ENCODE peak calls at places on chromosomes 2 and 18, in six cellular contexts. One of them, this sample, is unnamed.

GRCh38 chr2:145114726-145115125 is 594.8 kb upstream of the ZEB2 start:
- DNase-seq in H1: no peak
- DNase-seq in mesenchymal stem cell: no peak
- DNase-seq in neuronal stem cell: no peak
- DNase-seq in H9: no peak
- DNase-seq in IMR-90: no peak
- DNase-seq in this sample: no peak

GRCh38 chr2:186558512-186559276 is 31.2 kb upstream of the ITGAV start:
- DNase-seq in IMR-90: peak; percentile 46
- DNase-seq in mesenchymal stem cell: peak; percentile 50
- DNase-seq in H1: no peak
- DNase-seq in H9: no peak
- DNase-seq in neuronal stem cell: no peak
- DNase-seq in this sample: no peak

GRCh38 chr2:172999641-173000387 is 75.8 kb upstream of the MAP3K20 start:
- DNase-seq in mesenchymal stem cell: no peak
- DNase-seq in H9: no peak
- DNase-seq in H1: no peak
- DNase-seq in IMR-90: no peak
- DNase-seq in neuronal stem cell: no peak
- DNase-seq in this sample: no peak

GRCh38 chr2:83196225-83196624 is 1262.9 kb downstream of the SUCLG1 start:
- DNase-seq in H1: no peak
- DNase-seq in neuronal stem cell: no peak
- DNase-seq in mesenchymal stem cell: peak; percentile 34
- DNase-seq in H9: no peak
- DNase-seq in IMR-90: peak; percentile 42
- DNase-seq in this sample: peak; percentile 48

GRCh38 chr2:28956415-28956826 is 24.7 kb upstream of the TOGARAM2 start:
- DNase-seq in neuronal stem cell: no peak
- DNase-seq in mesenchymal stem cell: peak; percentile 54
- DNase-seq in IMR-90: no peak
- DNase-seq in H1: peak; percentile 69
- DNase-seq in H9: peak; percentile 89
- DNase-seq in this sample: no peak

GRCh38 chr2:42351864-42352263 is 9.2 kb downstream of the COX7A2L start:
- DNase-seq in neuronal stem cell: no peak
- DNase-seq in H1: peak; percentile 1
- DNase-seq in mesenchymal stem cell: no peak
- DNase-seq in IMR-90: no peak
- DNase-seq in H9: no peak
- DNase-seq in this sample: no peak

GRCh38 chr2:229714080-229714735 is at the start of gene DNER:
- DNase-seq in H1: no peak
- DNase-seq in IMR-90: no peak
- DNase-seq in mesenchymal stem cell: no peak
- DNase-seq in neuronal stem cell: peak; percentile 52
- DNase-seq in H9: peak; percentile 70
- DNase-seq in this sample: no peak

GRCh38 chr2:26988165-26988879 is 17.9 kb downstream of the MAPRE3 start:
- DNase-seq in neuronal stem cell: no peak
- DNase-seq in H1: no peak
- DNase-seq in H9: no peak
- DNase-seq in mesenchymal stem cell: peak; percentile 88
- DNase-seq in IMR-90: peak; percentile 86
- DNase-seq in this sample: no peak

GRCh38 chr18:28837100-28837499 is 660.2 kb upstream of the CDH2 start:
- DNase-seq in H1: no peak
- DNase-seq in neuronal stem cell: no peak
- DNase-seq in IMR-90: no peak
- DNase-seq in mesenchymal stem cell: no peak
- DNase-seq in H9: no peak
- DNase-seq in this sample: no peak

GRCh38 chr18:23494992-23495391 is 8.3 kb upstream of the RMC1 start:
- DNase-seq in H1: no peak
- DNase-seq in H9: no peak
- DNase-seq in neuronal stem cell: no peak
- DNase-seq in mesenchymal stem cell: no peak
- DNase-seq in IMR-90: no peak
- DNase-seq in this sample: no peak

GRCh38 chr2:66507673-66508127 is 72.8 kb downstream of the MEIS1 start:
- DNase-seq in H1: peak; percentile 59
- DNase-seq in neuronal stem cell: peak; percentile 86
- DNase-seq in mesenchymal stem cell: peak; percentile 38
- DNase-seq in IMR-90: no peak
- DNase-seq in H9: peak; percentile 78
- DNase-seq in this sample: no peak

GRCh38 chr18:47100214-47100831 is 50.0 kb downstream of the HDHD2 start:
- DNase-seq in H1: peak; percentile 86
- DNase-seq in H9: peak; percentile 78
- DNase-seq in neuronal stem cell: peak; percentile 46
- DNase-seq in IMR-90: peak; percentile 60
- DNase-seq in mesenchymal stem cell: peak; percentile 52
- DNase-seq in this sample: peak; percentile 86

GRCh38 chr2:161373939-161374338 is 42.2 kb upstream of the TBR1 start:
- DNase-seq in neuronal stem cell: no peak
- DNase-seq in IMR-90: peak; percentile 34
- DNase-seq in H1: no peak
- DNase-seq in H9: no peak
- DNase-seq in mesenchymal stem cell: no peak
- DNase-seq in this sample: peak; percentile 17

GRCh38 chr2:101533611-101534601 is 59.0 kb upstream of the RFX8 start:
- DNase-seq in H9: peak; percentile 59
- DNase-seq in IMR-90: no peak
- DNase-seq in H1: peak; percentile 49
- DNase-seq in mesenchymal stem cell: no peak
- DNase-seq in neuronal stem cell: peak; percentile 6
- DNase-seq in this sample: peak; percentile 12

GRCh38 chr2:233353101-233353768 is 1.1 kb upstream of the DGKD start:
- DNase-seq in neuronal stem cell: no peak
- DNase-seq in H1: no peak
- DNase-seq in H9: no peak
- DNase-seq in IMR-90: no peak
- DNase-seq in mesenchymal stem cell: no peak
- DNase-seq in this sample: no peak

GRCh38 chr2:55887906-55888625 is 35.5 kb downstream of the EFEMP1 start:
- DNase-seq in H9: no peak
- DNase-seq in H1: no peak
- DNase-seq in mesenchymal stem cell: peak; percentile 88
- DNase-seq in neuronal stem cell: no peak
- DNase-seq in IMR-90: peak; percentile 94
- DNase-seq in this sample: peak; percentile 51

GRCh38 chr2:217897816-217898806 is 104.7 kb downstream of the TNS1 start:
- DNase-seq in mesenchymal stem cell: no peak
- DNase-seq in neuronal stem cell: no peak
- DNase-seq in H1: no peak
- DNase-seq in H9: no peak
- DNase-seq in IMR-90: no peak
- DNase-seq in this sample: no peak

GRCh38 chr2:70647873-70648481 is 94.4 kb upstream of the TGFA start:
- DNase-seq in neuronal stem cell: peak; percentile 69
- DNase-seq in IMR-90: peak; percentile 44
- DNase-seq in H9: peak; percentile 87
- DNase-seq in mesenchymal stem cell: peak; percentile 49
- DNase-seq in H1: peak; percentile 95
- DNase-seq in this sample: peak; percentile 88

GRCh38 chr18:35371412-35372195 is 5.5 kb downstream of the ZNF396 start:
- DNase-seq in IMR-90: peak; percentile 79
- DNase-seq in mesenchymal stem cell: no peak
- DNase-seq in neuronal stem cell: no peak
- DNase-seq in H1: no peak
- DNase-seq in H9: no peak
- DNase-seq in this sample: no peak

GRCh38 chr2:160301420-160301819 is 101.3 kb upstream of the ITGB6 start:
- DNase-seq in H1: no peak
- DNase-seq in neuronal stem cell: no peak
- DNase-seq in IMR-90: peak; percentile 52
- DNase-seq in H9: no peak
- DNase-seq in mesenchymal stem cell: no peak
- DNase-seq in this sample: no peak

GRCh38 chr2:35428548-35428947 is 927.0 kb upstream of the CRIM1 start:
- DNase-seq in neuronal stem cell: peak; percentile 17
- DNase-seq in mesenchymal stem cell: no peak
- DNase-seq in H9: peak; percentile 65
- DNase-seq in H1: peak; percentile 77
- DNase-seq in IMR-90: no peak
- DNase-seq in this sample: no peak

GRCh38 chr18:26621161-26622026 is 73.0 kb upstream of the KCTD1 start:
- DNase-seq in mesenchymal stem cell: peak; percentile 26
- DNase-seq in H9: peak; percentile 65
- DNase-seq in neuronal stem cell: peak; percentile 27
- DNase-seq in IMR-90: no peak
- DNase-seq in H1: peak; percentile 84
- DNase-seq in this sample: peak; percentile 73

GRCh38 chr2:56047136-56047535 is 123.6 kb upstream of the EFEMP1 start:
- DNase-seq in mesenchymal stem cell: no peak
- DNase-seq in H9: no peak
- DNase-seq in neuronal stem cell: no peak
- DNase-seq in H1: no peak
- DNase-seq in IMR-90: no peak
- DNase-seq in this sample: no peak

GRCh38 chr2:47029737-47030524 is 114.3 kb upstream of the MCFD2 start:
- DNase-seq in IMR-90: peak; percentile 52
- DNase-seq in mesenchymal stem cell: peak; percentile 61
- DNase-seq in H1: no peak
- DNase-seq in neuronal stem cell: no peak
- DNase-seq in H9: no peak
- DNase-seq in this sample: no peak

GRCh38 chr2:36369711-36370110 is 14.1 kb downstream of the CRIM1 start:
- DNase-seq in mesenchymal stem cell: no peak
- DNase-seq in neuronal stem cell: no peak
- DNase-seq in H1: no peak
- DNase-seq in H9: no peak
- DNase-seq in IMR-90: no peak
- DNase-seq in this sample: no peak

GRCh38 chr2:127219716-127220090 is 396 bp downstream of the CYP27C1 start:
- DNase-seq in H9: peak; percentile 62
- DNase-seq in mesenchymal stem cell: no peak
- DNase-seq in neuronal stem cell: peak; percentile 45
- DNase-seq in H1: no peak
- DNase-seq in IMR-90: no peak
- DNase-seq in this sample: no peak

GRCh38 chr2:127220807-127221527 is 868 bp upstream of the CYP27C1 start:
- DNase-seq in H1: peak; percentile 67
- DNase-seq in IMR-90: no peak
- DNase-seq in H9: peak; percentile 64
- DNase-seq in neuronal stem cell: no peak
- DNase-seq in mesenchymal stem cell: peak; percentile 40
- DNase-seq in this sample: no peak

GRCh38 chr2:127217470-127218325 is 2.4 kb downstream of the CYP27C1 start:
- DNase-seq in neuronal stem cell: no peak
- DNase-seq in H1: no peak
- DNase-seq in IMR-90: no peak
- DNase-seq in H9: peak; percentile 67
- DNase-seq in mesenchymal stem cell: peak; percentile 45
- DNase-seq in this sample: peak; percentile 58

GRCh38 chr2:127218843-127219715 is 1.0 kb downstream of the CYP27C1 start:
- DNase-seq in H9: no peak
- DNase-seq in H1: peak; percentile 84
- DNase-seq in neuronal stem cell: peak; percentile 39
- DNase-seq in mesenchymal stem cell: peak; percentile 30
- DNase-seq in IMR-90: no peak
- DNase-seq in this sample: no peak

GRCh38 chr2:127220102-127220806 is at the start of gene CYP27C1:
- DNase-seq in neuronal stem cell: peak; percentile 44
- DNase-seq in H9: peak; percentile 45
- DNase-seq in H1: peak; percentile 68
- DNase-seq in IMR-90: no peak
- DNase-seq in mesenchymal stem cell: peak; percentile 37
- DNase-seq in this sample: no peak
- H2BK120ac ChIP-seq in neuronal stem cell: peak within 1 kb of the TSS; percentile 82
- H2BK120ac ChIP-seq in H9: no peak within 1 kb of the TSS
- H2BK120ac ChIP-seq in H1: no peak within 1 kb of the TSS
- H2BK120ac ChIP-seq in IMR-90: no peak within 1 kb of the TSS
- H2BK120ac ChIP-seq in mesenchymal stem cell: peak within 1 kb of the TSS; percentile 68
- H2BK120ac ChIP-seq in this sample: peak within 1 kb of the TSS; percentile 79

DNA sequence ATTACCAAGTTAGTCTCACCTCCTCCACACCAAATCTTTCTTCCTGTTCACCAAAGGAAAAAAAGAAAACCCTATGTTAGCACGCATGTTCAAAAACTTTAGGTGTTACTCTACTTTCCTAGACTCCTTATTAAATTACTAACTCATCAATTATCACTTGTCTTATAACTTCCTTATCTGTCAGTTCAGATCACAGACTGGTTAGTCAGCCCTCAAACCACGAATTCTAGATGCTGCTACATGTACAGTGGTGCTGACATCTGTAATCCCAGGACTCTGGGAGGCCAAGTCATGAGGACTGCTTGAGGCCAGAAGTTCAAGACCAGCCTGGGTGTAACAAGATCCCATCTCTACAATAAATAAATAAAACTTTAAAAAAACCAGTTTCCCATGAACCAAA is 3.5 kb downstream of the YWHAQ start:
- DNase-seq in mesenchymal stem cell: no peak
- DNase-seq in IMR-90: peak; percentile 46
- DNase-seq in H1: no peak
- DNase-seq in neuronal stem cell: no peak
- DNase-seq in H9: no peak
- DNase-seq in this sample: no peak
- H3K4me2 ChIP-seq in mesenchymal stem cell: no peak overlapping the region
- H3K4me2 ChIP-seq in IMR-90: peak overlapping the region; percentile 10
- H3K4me2 ChIP-seq in H1: no peak overlapping the region
- H3K4me2 ChIP-seq in neuronal stem cell: no peak overlapping the region
- H3K4me2 ChIP-seq in H9: no peak overlapping the region
- H3K4me2 ChIP-seq in this sample: no peak overlapping the region

GRCh38 chr2:124708661-124709060 is 683.6 kb downstream of the CNTNAP5 start:
- DNase-seq in H9: no peak
- DNase-seq in neuronal stem cell: no peak
- DNase-seq in mesenchymal stem cell: no peak
- DNase-seq in IMR-90: no peak
- DNase-seq in H1: no peak
- DNase-seq in this sample: no peak
- H2AFZ ChIP-seq in H9: no peak overlapping the region
- H2AFZ ChIP-seq in neuronal stem cell: no peak overlapping the region
- H2AFZ ChIP-seq in mesenchymal stem cell: no peak overlapping the region
- H2AFZ ChIP-seq in IMR-90: no peak overlapping the region
- H2AFZ ChIP-seq in H1: peak overlapping the region; percentile 10
- H2AFZ ChIP-seq in this sample: no peak overlapping the region

DNA sequence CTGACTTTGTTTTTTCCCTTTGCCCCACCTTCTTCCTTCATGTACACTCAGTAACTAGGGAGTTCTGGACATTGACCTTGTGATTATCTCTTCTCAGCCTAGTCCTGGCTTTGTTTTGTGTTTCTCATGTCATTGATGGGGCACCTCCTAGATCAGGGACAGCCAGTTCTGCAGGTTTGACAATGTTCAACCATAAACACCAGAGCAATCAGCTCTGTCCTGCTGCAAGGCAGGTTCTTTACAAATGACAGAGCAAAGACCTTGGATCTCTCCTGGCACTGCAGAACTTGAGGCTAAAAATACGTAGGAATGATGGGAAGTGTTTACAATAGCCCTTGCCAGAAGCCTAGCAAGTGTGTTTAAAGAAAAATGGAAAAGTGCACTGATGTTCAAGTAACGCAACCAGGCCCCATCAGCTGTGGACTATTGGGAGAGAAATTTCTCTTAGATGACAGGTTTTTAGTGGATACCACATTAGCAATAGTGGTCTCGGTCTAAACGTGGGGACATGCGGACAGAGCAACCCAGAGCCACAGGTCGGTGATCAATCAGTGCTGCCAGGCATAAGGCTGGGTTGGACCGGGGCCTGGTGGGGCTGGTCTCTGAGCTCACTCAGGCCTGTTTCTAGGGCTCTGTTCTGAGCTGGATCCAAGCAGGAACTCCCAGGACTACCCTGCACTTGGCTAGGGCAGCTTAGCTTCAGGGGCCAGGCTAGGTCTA is 76.8 kb downstream of the SOWAHC start:
- DNase-seq in H9: no peak
- DNase-seq in neuronal stem cell: no peak
- DNase-seq in IMR-90: peak; percentile 22
- DNase-seq in H1: no peak
- DNase-seq in mesenchymal stem cell: peak; percentile 36
- DNase-seq in this sample: peak; percentile 52
- H2BK120ac ChIP-seq in H9: no peak overlapping the region
- H2BK120ac ChIP-seq in neuronal stem cell: no peak overlapping the region
- H2BK120ac ChIP-seq in IMR-90: no peak overlapping the region
- H2BK120ac ChIP-seq in H1: no peak overlapping the region
- H2BK120ac ChIP-seq in mesenchymal stem cell: no peak overlapping the region
- H2BK120ac ChIP-seq in this sample: peak overlapping the region; percentile 89

This sample was measured in trophoblast cell.